ENCODE peak calls at places on chromosomes 4 and X, in five cellular contexts. One of them, this sample, is unnamed.

GRCh38 chr4:12411072-12411471 is 982.4 kb upstream of the HS3ST1 start:
- DNase-seq in neuronal stem cell: no peak
- DNase-seq in H1: no peak
- DNase-seq in mesenchymal stem cell: no peak
- DNase-seq in H9: no peak
- DNase-seq in this sample: peak; percentile 19

GRCh38 chr4:25787891-25788331 is 74.9 kb downstream of the SEL1L3 start:
- DNase-seq in neuronal stem cell: no peak
- DNase-seq in H1: no peak
- DNase-seq in mesenchymal stem cell: no peak
- DNase-seq in H9: no peak
- DNase-seq in this sample: no peak

GRCh38 chr4:2281575-2282343 is 19.9 kb upstream of the MXD4 start:
- DNase-seq in neuronal stem cell: no peak
- DNase-seq in H1: no peak
- DNase-seq in mesenchymal stem cell: no peak
- DNase-seq in H9: no peak
- DNase-seq in this sample: no peak

GRCh38 chrX:68647156-68647957 is at the start of gene STARD8:
- DNase-seq in neuronal stem cell: peak; percentile 9
- DNase-seq in H1: peak; percentile 19
- DNase-seq in mesenchymal stem cell: peak; percentile 46
- DNase-seq in H9: peak; percentile 60
- DNase-seq in this sample: peak; percentile 32

GRCh38 chr4:6465985-6466384 is 6.4 kb downstream of the PPP2R2C start:
- DNase-seq in neuronal stem cell: no peak
- DNase-seq in H1: no peak
- DNase-seq in mesenchymal stem cell: no peak
- DNase-seq in H9: peak; percentile 14
- DNase-seq in this sample: no peak

GRCh38 chrX:107978707-107979307 is 3.4 kb downstream of the TEX13B start:
- DNase-seq in neuronal stem cell: peak; percentile 20
- DNase-seq in H1: no peak
- DNase-seq in mesenchymal stem cell: peak; percentile 37
- DNase-seq in H9: peak; percentile 40
- DNase-seq in this sample: peak; percentile 41

GRCh38 chr4:3291969-3292570 is 751 bp upstream of the RGS12 start:
- DNase-seq in neuronal stem cell: no peak
- DNase-seq in H1: no peak
- DNase-seq in mesenchymal stem cell: peak; percentile 62
- DNase-seq in H9: peak; percentile 53
- DNase-seq in this sample: peak; percentile 12

GRCh38 chr4:139684351-139684750 is 18.7 kb downstream of the MGST2 start:
- DNase-seq in neuronal stem cell: no peak
- DNase-seq in H1: no peak
- DNase-seq in mesenchymal stem cell: no peak
- DNase-seq in H9: no peak
- DNase-seq in this sample: no peak

GRCh38 chr4:117770269-117771087 is 263.8 kb upstream of the NDST3 start:
- DNase-seq in neuronal stem cell: no peak
- DNase-seq in H1: no peak
- DNase-seq in mesenchymal stem cell: no peak
- DNase-seq in H9: no peak
- DNase-seq in this sample: no peak

GRCh38 chrX:149151805-149152757 is 353.0 kb downstream of the IDS start:
- DNase-seq in neuronal stem cell: no peak
- DNase-seq in H1: no peak
- DNase-seq in mesenchymal stem cell: peak; percentile 71
- DNase-seq in H9: no peak
- DNase-seq in this sample: no peak

GRCh38 chrX:136209016-136209738 is 42.0 kb downstream of the MAP7D3 start:
- DNase-seq in neuronal stem cell: no peak
- DNase-seq in H1: no peak
- DNase-seq in mesenchymal stem cell: peak; percentile 62
- DNase-seq in H9: peak; percentile 47
- DNase-seq in this sample: peak; percentile 65

GRCh38 chr4:112321768-112322684 is 24.9 kb downstream of the ALPK1 start:
- DNase-seq in neuronal stem cell: peak; percentile 64
- DNase-seq in H1: no peak
- DNase-seq in mesenchymal stem cell: peak; percentile 64
- DNase-seq in H9: peak; percentile 47
- DNase-seq in this sample: peak; percentile 51

GRCh38 chrX:118167361-118167760 is 50.8 kb upstream of the KLHL13 start:
- DNase-seq in neuronal stem cell: no peak
- DNase-seq in H1: no peak
- DNase-seq in mesenchymal stem cell: no peak
- DNase-seq in H9: no peak
- DNase-seq in this sample: no peak

GRCh38 chr4:94758700-94759399 is 1.1 kb downstream of the BMPR1B start:
- DNase-seq in neuronal stem cell: peak; percentile 15
- DNase-seq in H1: no peak
- DNase-seq in mesenchymal stem cell: peak; percentile 34
- DNase-seq in H9: peak; percentile 52
- DNase-seq in this sample: no peak

GRCh38 chr4:123037809-123038208 is 115.4 kb upstream of the NUDT6 start:
- DNase-seq in neuronal stem cell: no peak
- DNase-seq in H1: no peak
- DNase-seq in mesenchymal stem cell: peak; percentile 32
- DNase-seq in H9: no peak
- DNase-seq in this sample: peak; percentile 22

GRCh38 chr4:187865914-187866313 is 129.7 kb upstream of the ZFP42 start:
- DNase-seq in neuronal stem cell: no peak
- DNase-seq in H1: no peak
- DNase-seq in mesenchymal stem cell: peak; percentile 3
- DNase-seq in H9: no peak
- DNase-seq in this sample: no peak

GRCh38 chr4:59126996-59127395 is 2016.8 kb upstream of the IGFBP7 start:
- DNase-seq in neuronal stem cell: no peak
- DNase-seq in H1: no peak
- DNase-seq in mesenchymal stem cell: no peak
- DNase-seq in H9: no peak
- DNase-seq in this sample: no peak

GRCh38 chr4:165201806-165202205 is 5.6 kb upstream of the KLHL2 start:
- DNase-seq in neuronal stem cell: no peak
- DNase-seq in H1: no peak
- DNase-seq in mesenchymal stem cell: no peak
- DNase-seq in H9: no peak
- DNase-seq in this sample: no peak

GRCh38 chrX:23980063-23980462 is 46.9 kb downstream of the KLHL15 start:
- DNase-seq in neuronal stem cell: no peak
- DNase-seq in H1: no peak
- DNase-seq in mesenchymal stem cell: no peak
- DNase-seq in H9: no peak
- DNase-seq in this sample: peak; percentile 10

GRCh38 chr4:174663254-174663653 is 141.0 kb upstream of the HPGD start:
- DNase-seq in neuronal stem cell: no peak
- DNase-seq in H1: no peak
- DNase-seq in mesenchymal stem cell: no peak
- DNase-seq in H9: no peak
- DNase-seq in this sample: peak; percentile 9

GRCh38 chr4:159390648-159391047 is 287.8 kb downstream of the RAPGEF2 start:
- DNase-seq in neuronal stem cell: no peak
- DNase-seq in H1: no peak
- DNase-seq in mesenchymal stem cell: peak; percentile 97
- DNase-seq in H9: no peak
- DNase-seq in this sample: no peak

GRCh38 chrX:138945219-138945618 is 233.7 kb upstream of the FGF13 start:
- DNase-seq in neuronal stem cell: no peak
- DNase-seq in H1: no peak
- DNase-seq in mesenchymal stem cell: no peak
- DNase-seq in H9: no peak
- DNase-seq in this sample: peak; percentile 42

GRCh38 chrX:97740886-97741285 is 857.2 kb downstream of the RPA4 start:
- DNase-seq in neuronal stem cell: no peak
- DNase-seq in H1: no peak
- DNase-seq in mesenchymal stem cell: no peak
- DNase-seq in H9: no peak
- DNase-seq in this sample: no peak
- H2BK12ac ChIP-seq in neuronal stem cell: no peak overlapping the region
- H2BK12ac ChIP-seq in H1: no peak overlapping the region
- H2BK12ac ChIP-seq in mesenchymal stem cell: no peak overlapping the region
- H2BK12ac ChIP-seq in H9: no peak overlapping the region
- H2BK12ac ChIP-seq in this sample: no peak overlapping the region

GRCh38 chr4:121799888-121800501 is 1.1 kb upstream of the EXOSC9 start:
- DNase-seq in neuronal stem cell: no peak
- DNase-seq in H1: no peak
- DNase-seq in mesenchymal stem cell: no peak
- DNase-seq in H9: no peak
- DNase-seq in this sample: no peak
- H3K27ac ChIP-seq in neuronal stem cell: no peak overlapping the region
- H3K27ac ChIP-seq in H1: no peak overlapping the region
- H3K27ac ChIP-seq in mesenchymal stem cell: no peak overlapping the region
- H3K27ac ChIP-seq in H9: no peak overlapping the region
- H3K27ac ChIP-seq in this sample: no peak overlapping the region

DNA sequence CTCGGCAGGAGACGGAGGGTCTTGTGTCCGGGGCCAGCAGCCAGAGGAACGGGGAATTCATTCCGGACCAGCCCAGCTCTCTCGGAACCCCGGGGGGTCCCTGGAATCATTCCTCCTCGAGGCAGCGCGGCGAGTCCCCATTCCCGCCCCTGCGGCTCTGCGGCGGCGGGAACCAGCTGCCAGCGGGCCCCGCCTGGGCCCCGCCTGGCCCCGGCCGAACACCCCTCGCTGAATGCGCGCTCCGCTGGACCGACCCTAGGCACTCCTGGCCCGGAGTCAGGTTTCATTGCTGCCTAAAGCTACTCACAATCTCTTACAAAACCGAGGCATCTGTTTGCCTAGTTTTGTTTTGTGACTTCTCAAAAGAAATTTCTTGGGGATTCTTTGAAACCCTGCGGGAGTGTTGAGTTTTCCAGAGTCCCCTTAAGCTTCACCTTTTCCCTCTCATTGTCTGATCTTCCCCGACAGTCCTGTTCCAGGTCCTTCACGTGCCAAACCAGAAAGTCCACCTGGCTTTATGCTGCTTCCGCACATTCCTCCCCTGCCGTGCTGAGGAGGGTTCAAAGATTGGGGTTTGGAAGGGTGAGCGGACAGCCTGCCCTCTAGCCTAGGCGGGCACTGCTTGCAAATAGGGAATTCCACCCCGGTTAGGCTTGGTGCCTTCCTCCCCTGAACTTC is 767 bp downstream of the ARHGAP10 start:
- DNase-seq in neuronal stem cell: peak; percentile 35
- DNase-seq in H1: no peak
- DNase-seq in mesenchymal stem cell: peak; percentile 63
- DNase-seq in H9: peak; percentile 58
- DNase-seq in this sample: peak; percentile 48
- H2AK5ac ChIP-seq in neuronal stem cell: no peak overlapping the region
- H2AK5ac ChIP-seq in H1: no peak overlapping the region
- H2AK5ac ChIP-seq in mesenchymal stem cell: no peak overlapping the region
- H2AK5ac ChIP-seq in H9: no peak overlapping the region
- H2AK5ac ChIP-seq in this sample: peak overlapping the region; percentile 96

GRCh38 chrX:10819973-10820372 is 199.6 kb upstream of the MID1 start:
- DNase-seq in neuronal stem cell: no peak
- DNase-seq in H1: no peak
- DNase-seq in mesenchymal stem cell: no peak
- DNase-seq in H9: no peak
- DNase-seq in this sample: no peak
- H2BK12ac ChIP-seq in neuronal stem cell: no peak overlapping the region
- H2BK12ac ChIP-seq in H1: no peak overlapping the region
- H2BK12ac ChIP-seq in mesenchymal stem cell: no peak overlapping the region
- H2BK12ac ChIP-seq in H9: no peak overlapping the region
- H2BK12ac ChIP-seq in this sample: no peak overlapping the region

GRCh38 chrX:129747533-129747932 is 8.8 kb downstream of the XPNPEP2 start:
- DNase-seq in neuronal stem cell: no peak
- DNase-seq in H1: no peak
- DNase-seq in mesenchymal stem cell: no peak
- DNase-seq in H9: no peak
- DNase-seq in this sample: no peak
- H3K27ac ChIP-seq in neuronal stem cell: no peak overlapping the region
- H3K27ac ChIP-seq in H1: no peak overlapping the region
- H3K27ac ChIP-seq in mesenchymal stem cell: no peak overlapping the region
- H3K27ac ChIP-seq in H9: no peak overlapping the region
- H3K27ac ChIP-seq in this sample: no peak overlapping the region

This sample was measured in trophoblast cell.